ENCODE peak calls at places on chromosomes 4 and X, in four cellular contexts. F is SJSA1, Z is fibroblast of mammary gland, W is kidney glomerular epithelial cell. T is an unnamed sample.

GRCh38 chr4:139920552-139920951 is 233.4 kb downstream of the MAML3 start:
- DNase-seq in F (no peak), Z (no peak), W (no peak), T (no peak)

GRCh38 chr4:121156822-121157769 is 7.0 kb downstream of the TNIP3 start:
- DNase-seq in F (peak; percentile 43), Z (peak; percentile 33), W (no peak), T (no peak)

GRCh38 chr4:125346616-125347015 is 31.9 kb downstream of the FAT4 start:
- DNase-seq in F (no peak), Z (no peak), W (no peak), T (no peak)

GRCh38 chr4:88866862-88867550 is 169.4 kb upstream of the NAP1L5 start:
- DNase-seq in F (no peak), Z (peak; percentile 54), W (no peak), T (peak; percentile 18)

GRCh38 chr4:147863111-147863747 is 131.3 kb downstream of the ARHGAP10 start:
- DNase-seq in F (no peak), Z (peak; percentile 52), W (no peak), T (no peak)

GRCh38 chrX:139720136-139720535 is 12.2 kb upstream of the MCF2 start:
- DNase-seq in F (peak; percentile 54), Z (peak; percentile 23), W (peak; percentile 70), T (peak; percentile 17)

GRCh38 chrX:154409222-154409871 is at the start of gene DNASE1L1:
- DNase-seq in F (peak; percentile 96), Z (peak; percentile 87), W (peak; percentile 70), T (peak; percentile 67)

GRCh38 chr4:116925900-116926457 is 159.4 kb downstream of the TRAM1L1 start:
- DNase-seq in F (no peak), Z (no peak), W (no peak), T (no peak)

GRCh38 chr4:157978680-157979361 is 194.0 kb downstream of the GASK1B start:
- DNase-seq in F (peak; percentile 41), Z (peak; percentile 71), W (peak; percentile 60), T (peak; percentile 1)

GRCh38 chr4:84683065-84683464 is 100.1 kb downstream of the CDS1 start:
- DNase-seq in F (no peak), Z (peak; percentile 11), W (no peak), T (no peak)

GRCh38 chrX:9312922-9313867 is 151.7 kb upstream of the TBL1X start:
- DNase-seq in F (peak; percentile 43), Z (no peak), W (no peak), T (peak; percentile 1)

GRCh38 chrX:78123190-78123589 is 16.3 kb downstream of the TAF9B start:
- DNase-seq in F (no peak), Z (peak; percentile 67), W (no peak), T (no peak)

GRCh38 chr4:51943221-51943620 is 76.9 kb downstream of the LRRC66 start:
- DNase-seq in F (no peak), Z (peak; percentile 34), W (peak; percentile 38), T (no peak)

GRCh38 chr4:48594185-48594584 is 104.1 kb downstream of the ZAR1 start:
- DNase-seq in F (no peak), Z (no peak), W (no peak), T (no peak)

GRCh38 chrX:154308108-154308946 is 12.7 kb downstream of the TKTL1 start:
- DNase-seq in F (peak; percentile 56), Z (peak; percentile 36), W (peak; percentile 2), T (peak; percentile 40)

GRCh38 chr4:136121431-136121830 is 1410.9 kb downstream of the PCDH18 start:
- DNase-seq in F (no peak), Z (no peak), W (no peak), T (no peak)

GRCh38 chr4:25085621-25086020 is 54.9 kb upstream of the LGI2 start:
- DNase-seq in F (no peak), Z (no peak), W (no peak), T (no peak)

GRCh38 chr4:168480991-168481588 is 798 bp upstream of the DDX60L start:
- DNase-seq in F (peak; percentile 58), Z (peak; percentile 84), W (peak; percentile 90), T (peak; percentile 49)

GRCh38 chr4:120084327-120084726 is 17.7 kb upstream of the MAD2L1 start:
- DNase-seq in F (no peak), Z (no peak), W (no peak), T (no peak)

GRCh38 chr4:182766851-182767250 is 150.3 kb downstream of the DCTD start:
- DNase-seq in F (no peak), Z (no peak), W (no peak), T (no peak)

GRCh38 chr4:26081795-26082498 is 167.9 kb downstream of the SMIM20 start:
- DNase-seq in F (no peak), Z (peak; percentile 62), W (peak; percentile 59), T (no peak)

GRCh38 chrX:130179170-130179569 is 7.4 kb downstream of the RAB33A start:
- DNase-seq in F (no peak), Z (no peak), W (no peak), T (no peak)

GRCh38 chr4:2058264-2059033 is 678 bp upstream of the NAT8L start:
- DNase-seq in F (no peak), Z (no peak), W (no peak), T (no peak)

GRCh38 chr4:30767147-30767546 is 47.0 kb downstream of the PCDH7 start:
- DNase-seq in F (no peak), Z (no peak), W (no peak), T (no peak)

GRCh38 chr4:76799139-76799538 is 98.8 kb downstream of the SOWAHB start:
- DNase-seq in F (no peak), Z (no peak), W (no peak), T (no peak)

GRCh38 chrX:118528089-118528753 is 32.6 kb downstream of the DOCK11 start:
- DNase-seq in F (no peak), Z (no peak), W (no peak), T (no peak)

GRCh38 chr4:56804551-56804950 is 16.9 kb downstream of the SPINK2 start:
- DNase-seq in F (no peak), Z (peak; percentile 40), W (peak; percentile 7), T (no peak)

GRCh38 chr4:124931050-124931449 is 218.5 kb upstream of the ANKRD50 start:
- DNase-seq in F (no peak), Z (peak; percentile 23), W (no peak), T (no peak)

GRCh38 chr4:656651-657337 is 17.3 kb downstream of the ATP5ME start:
- DNase-seq in F (no peak), Z (peak; percentile 19), W (no peak), T (no peak)

GRCh38 chr4:81919810-81920209 is 448.1 kb upstream of the RASGEF1B start:
- DNase-seq in F (no peak), Z (no peak), W (no peak), T (no peak)

GRCh38 chrX:118764122-118764521 is 36.7 kb downstream of the IL13RA1 start:
- DNase-seq in F (no peak), Z (no peak), W (no peak), T (no peak)

GRCh38 chr4:111678466-111678865 is 466.8 kb upstream of the FAM241A start:
- DNase-seq in F (no peak), Z (peak; percentile 81), W (no peak), T (no peak)

GRCh38 chr4:60588556-60588955 is 611.6 kb upstream of the ADGRL3 start:
- DNase-seq in F (no peak), Z (no peak), W (no peak), T (no peak)

GRCh38 chr4:153138736-153139135 is 65.5 kb upstream of the TRIM2 start:
- DNase-seq in F (no peak), Z (no peak), W (no peak), T (no peak)